ENCODE peak calls at places on chromosomes 16 and 17, in four cellular contexts. F is SK-N-SH, T is retina, A is body of pancreas. O is an unnamed sample.

GRCh38 chr16:67961551-67961957 is 6.9 kb downstream of the SLC12A4 start:
- DNase-seq in T (no peak), A (peak), F (peak), O (peak)

GRCh38 chr16:66028505-66029216 is 337.8 kb upstream of the CDH5 start:
- DNase-seq in F (no peak), A (no peak), T (no peak), O (no peak)

GRCh38 chr16:84090212-84090611 is 26.5 kb downstream of the MBTPS1 start:
- DNase-seq in F (no peak), A (no peak), T (no peak), O (no peak)

GRCh38 chr16:85661131-85662035 is 27.4 kb downstream of the GINS2 start:
- DNase-seq in T (peak), F (no peak), A (no peak), O (peak)

GRCh38 chr17:29722411-29723198 is 99.9 kb upstream of the CORO6 start:
- DNase-seq in F (peak), T (no peak), A (peak), O (no peak)

GRCh38 chr17:13416748-13417363 is 184.9 kb downstream of the HS3ST3A1 start:
- DNase-seq in F (no peak), A (no peak), T (no peak), O (no peak)

GRCh38 chr16:78659668-78660217 is 560.3 kb downstream of the WWOX start:
- DNase-seq in F (no peak), T (no peak), A (no peak), O (no peak)

GRCh38 chr17:29766796-29767327 is 144.2 kb upstream of the CORO6 start:
- DNase-seq in F (no peak), T (no peak), A (no peak), O (no peak)

GRCh38 chr17:77725851-77726250 is 232.7 kb upstream of the TNRC6C start:
- DNase-seq in T (no peak), A (no peak), F (no peak), O (no peak)

GRCh38 chr16:67514382-67514828 is 14.2 kb upstream of the RIPOR1 start:
- DNase-seq in T (peak), F (peak), A (peak), O (peak)

GRCh38 chr16:8372141-8372540 is 218.2 kb downstream of the TMEM114 start:
- DNase-seq in F (no peak), T (no peak), A (no peak), O (no peak)

GRCh38 chr16:66266436-66267286 is 99.8 kb upstream of the CDH5 start:
- DNase-seq in T (no peak), A (no peak), F (peak), O (peak)

O was measured in Right ventricle myocardium superior.